ENCODE peak calls at places on chromosomes 7 and 10, in nine cellular contexts. One of them, this sample, is unnamed.

GRCh38 chr10:30529373-30529998 is 95.5 kb downstream of the MAP3K8 start:
- DNase-seq in GOT3: no peak
- DNase-seq in NCI-H1092: no peak
- DNase-seq in effector CD4-positive, alpha-beta T cell: peak; percentile 64
- DNase-seq in activated naive CD4-positive, alpha-beta T cell: peak; percentile 54
- DNase-seq in AG09319: no peak
- DNase-seq in skeletal muscle cell: no peak
- DNase-seq in astrocyte: no peak
- DNase-seq in stimulated activated CD4-positive, alpha-beta T cell treated with anti-CD3 and anti-CD28 coated beads, Interleukin-1b, Interleukin-23, amount 100 ng/mL, for 1 hour: no peak
- DNase-seq in this sample: peak; percentile 26

GRCh38 chr10:111018021-111018420 is 58.8 kb upstream of the ADRA2A start:
- DNase-seq in NCI-H1092: no peak
- DNase-seq in effector CD4-positive, alpha-beta T cell: no peak
- DNase-seq in activated naive CD4-positive, alpha-beta T cell: no peak
- DNase-seq in stimulated activated CD4-positive, alpha-beta T cell treated with anti-CD3 and anti-CD28 coated beads, Interleukin-1b, Interleukin-23, amount 100 ng/mL, for 1 hour: no peak
- DNase-seq in GOT3: no peak
- DNase-seq in skeletal muscle cell: no peak
- DNase-seq in astrocyte: peak; percentile 45
- DNase-seq in AG09319: no peak
- DNase-seq in this sample: no peak

GRCh38 chr10:102826148-102826796 is 10.9 kb downstream of the CYP17A1 start:
- DNase-seq in GOT3: no peak
- DNase-seq in activated naive CD4-positive, alpha-beta T cell: no peak
- DNase-seq in skeletal muscle cell: no peak
- DNase-seq in astrocyte: no peak
- DNase-seq in stimulated activated CD4-positive, alpha-beta T cell treated with anti-CD3 and anti-CD28 coated beads, Interleukin-1b, Interleukin-23, amount 100 ng/mL, for 1 hour: no peak
- DNase-seq in AG09319: no peak
- DNase-seq in effector CD4-positive, alpha-beta T cell: no peak
- DNase-seq in NCI-H1092: no peak
- DNase-seq in this sample: no peak

GRCh38 chr7:48875300-48875916 is 48.9 kb upstream of the CDC14C start:
- DNase-seq in stimulated activated CD4-positive, alpha-beta T cell treated with anti-CD3 and anti-CD28 coated beads, Interleukin-1b, Interleukin-23, amount 100 ng/mL, for 1 hour: no peak
- DNase-seq in NCI-H1092: peak; percentile 75
- DNase-seq in skeletal muscle cell: no peak
- DNase-seq in AG09319: no peak
- DNase-seq in activated naive CD4-positive, alpha-beta T cell: no peak
- DNase-seq in GOT3: no peak
- DNase-seq in astrocyte: peak; percentile 6
- DNase-seq in effector CD4-positive, alpha-beta T cell: no peak
- DNase-seq in this sample: no peak

GRCh38 chr10:123287594-123288247 is 133.5 kb downstream of the BUB3 start:
- DNase-seq in stimulated activated CD4-positive, alpha-beta T cell treated with anti-CD3 and anti-CD28 coated beads, Interleukin-1b, Interleukin-23, amount 100 ng/mL, for 1 hour: no peak
- DNase-seq in skeletal muscle cell: no peak
- DNase-seq in NCI-H1092: no peak
- DNase-seq in astrocyte: peak; percentile 98
- DNase-seq in AG09319: no peak
- DNase-seq in activated naive CD4-positive, alpha-beta T cell: no peak
- DNase-seq in effector CD4-positive, alpha-beta T cell: no peak
- DNase-seq in GOT3: no peak
- DNase-seq in this sample: no peak

GRCh38 chr10:78644550-78644949 is 424.2 kb upstream of the ZMIZ1 start:
- DNase-seq in astrocyte: no peak
- DNase-seq in NCI-H1092: no peak
- DNase-seq in skeletal muscle cell: no peak
- DNase-seq in AG09319: no peak
- DNase-seq in stimulated activated CD4-positive, alpha-beta T cell treated with anti-CD3 and anti-CD28 coated beads, Interleukin-1b, Interleukin-23, amount 100 ng/mL, for 1 hour: no peak
- DNase-seq in activated naive CD4-positive, alpha-beta T cell: no peak
- DNase-seq in effector CD4-positive, alpha-beta T cell: no peak
- DNase-seq in GOT3: no peak
- DNase-seq in this sample: no peak

GRCh38 chr10:69337312-69338132 is 59.2 kb downstream of the HK1 start:
- DNase-seq in NCI-H1092: no peak
- DNase-seq in skeletal muscle cell: peak; percentile 76
- DNase-seq in astrocyte: peak; percentile 90
- DNase-seq in AG09319: no peak
- DNase-seq in GOT3: no peak
- DNase-seq in activated naive CD4-positive, alpha-beta T cell: no peak
- DNase-seq in effector CD4-positive, alpha-beta T cell: no peak
- DNase-seq in stimulated activated CD4-positive, alpha-beta T cell treated with anti-CD3 and anti-CD28 coated beads, Interleukin-1b, Interleukin-23, amount 100 ng/mL, for 1 hour: no peak
- DNase-seq in this sample: no peak

GRCh38 chr10:131766096-131766495 is 134.7 kb upstream of the PPP2R2D start:
- DNase-seq in activated naive CD4-positive, alpha-beta T cell: no peak
- DNase-seq in astrocyte: no peak
- DNase-seq in stimulated activated CD4-positive, alpha-beta T cell treated with anti-CD3 and anti-CD28 coated beads, Interleukin-1b, Interleukin-23, amount 100 ng/mL, for 1 hour: no peak
- DNase-seq in skeletal muscle cell: no peak
- DNase-seq in AG09319: no peak
- DNase-seq in effector CD4-positive, alpha-beta T cell: no peak
- DNase-seq in GOT3: no peak
- DNase-seq in NCI-H1092: no peak
- DNase-seq in this sample: no peak

GRCh38 chr7:154892459-154892858 is 110.5 kb downstream of the PAXIP1 start:
- DNase-seq in stimulated activated CD4-positive, alpha-beta T cell treated with anti-CD3 and anti-CD28 coated beads, Interleukin-1b, Interleukin-23, amount 100 ng/mL, for 1 hour: no peak
- DNase-seq in GOT3: no peak
- DNase-seq in astrocyte: no peak
- DNase-seq in skeletal muscle cell: no peak
- DNase-seq in NCI-H1092: no peak
- DNase-seq in effector CD4-positive, alpha-beta T cell: no peak
- DNase-seq in activated naive CD4-positive, alpha-beta T cell: no peak
- DNase-seq in AG09319: no peak
- DNase-seq in this sample: no peak

GRCh38 chr7:150986099-150986512 is 4.7 kb upstream of the NOS3 start:
- DNase-seq in AG09319: no peak
- DNase-seq in astrocyte: no peak
- DNase-seq in GOT3: no peak
- DNase-seq in stimulated activated CD4-positive, alpha-beta T cell treated with anti-CD3 and anti-CD28 coated beads, Interleukin-1b, Interleukin-23, amount 100 ng/mL, for 1 hour: peak; percentile 42
- DNase-seq in skeletal muscle cell: no peak
- DNase-seq in effector CD4-positive, alpha-beta T cell: peak; percentile 42
- DNase-seq in NCI-H1092: peak; percentile 74
- DNase-seq in activated naive CD4-positive, alpha-beta T cell: peak; percentile 13
- DNase-seq in this sample: no peak

GRCh38 chr7:132485600-132486594 is 90.4 kb downstream of the PLXNA4 start:
- DNase-seq in effector CD4-positive, alpha-beta T cell: no peak
- DNase-seq in NCI-H1092: no peak
- DNase-seq in stimulated activated CD4-positive, alpha-beta T cell treated with anti-CD3 and anti-CD28 coated beads, Interleukin-1b, Interleukin-23, amount 100 ng/mL, for 1 hour: no peak
- DNase-seq in astrocyte: peak; percentile 20
- DNase-seq in activated naive CD4-positive, alpha-beta T cell: no peak
- DNase-seq in skeletal muscle cell: no peak
- DNase-seq in GOT3: no peak
- DNase-seq in AG09319: no peak
- DNase-seq in this sample: peak; percentile 33